ENCODE peak calls at places on chromosomes 7 and 10, in nine cellular contexts. One of them, this sample, is unnamed.

GRCh38 chr7:128157906-128158305 is 83.2 kb upstream of the LEP start:
- DNase-seq in breast epithelium: no peak
- DNase-seq in PC-9: no peak
- DNase-seq in naive thymus-derived CD4-positive, alpha-beta T cell: no peak
- DNase-seq in cardiac muscle cell: no peak
- DNase-seq in pancreas: no peak
- DNase-seq in HCT116: no peak
- DNase-seq in lower leg skin: peak
- DNase-seq in kidney epithelial cell: no peak
- DNase-seq in this sample: no peak

GRCh38 chr10:86649471-86650150 is 4.7 kb upstream of the OPN4 start:
- DNase-seq in breast epithelium: peak
- DNase-seq in PC-9: no peak
- DNase-seq in naive thymus-derived CD4-positive, alpha-beta T cell: no peak
- DNase-seq in cardiac muscle cell: no peak
- DNase-seq in pancreas: no peak
- DNase-seq in HCT116: no peak
- DNase-seq in lower leg skin: peak
- DNase-seq in kidney epithelial cell: no peak
- DNase-seq in this sample: no peak

GRCh38 chr7:27175626-27176342 is 1.7 kb upstream of the HOXA10 start:
- DNase-seq in breast epithelium: peak
- DNase-seq in PC-9: no peak
- DNase-seq in naive thymus-derived CD4-positive, alpha-beta T cell: no peak
- DNase-seq in cardiac muscle cell: no peak
- DNase-seq in pancreas: no peak
- DNase-seq in HCT116: no peak
- DNase-seq in lower leg skin: no peak
- DNase-seq in kidney epithelial cell: no peak
- DNase-seq in this sample: no peak

GRCh38 chr10:78746178-78746763 is 322.5 kb upstream of the ZMIZ1 start:
- DNase-seq in breast epithelium: no peak
- DNase-seq in PC-9: no peak
- DNase-seq in naive thymus-derived CD4-positive, alpha-beta T cell: no peak
- DNase-seq in cardiac muscle cell: no peak
- DNase-seq in pancreas: no peak
- DNase-seq in HCT116: no peak
- DNase-seq in lower leg skin: peak
- DNase-seq in kidney epithelial cell: no peak
- DNase-seq in this sample: no peak

GRCh38 chr10:133388973-133389818 is 4.8 kb upstream of the MTG1 start:
- DNase-seq in breast epithelium: no peak
- DNase-seq in PC-9: no peak
- DNase-seq in naive thymus-derived CD4-positive, alpha-beta T cell: peak
- DNase-seq in cardiac muscle cell: no peak
- DNase-seq in pancreas: peak
- DNase-seq in HCT116: no peak
- DNase-seq in lower leg skin: peak
- DNase-seq in kidney epithelial cell: no peak
- DNase-seq in this sample: no peak

GRCh38 chr7:50660040-50660829 is 95.0 kb upstream of the DDC start:
- DNase-seq in breast epithelium: no peak
- DNase-seq in PC-9: no peak
- DNase-seq in naive thymus-derived CD4-positive, alpha-beta T cell: peak
- DNase-seq in cardiac muscle cell: no peak
- DNase-seq in pancreas: no peak
- DNase-seq in HCT116: no peak
- DNase-seq in lower leg skin: peak
- DNase-seq in kidney epithelial cell: no peak
- DNase-seq in this sample: peak

GRCh38 chr10:51718804-51719291 is 19.5 kb upstream of the CSTF2T start:
- DNase-seq in breast epithelium: no peak
- DNase-seq in PC-9: no peak
- DNase-seq in naive thymus-derived CD4-positive, alpha-beta T cell: no peak
- DNase-seq in cardiac muscle cell: no peak
- DNase-seq in pancreas: no peak
- DNase-seq in HCT116: no peak
- DNase-seq in lower leg skin: no peak
- DNase-seq in kidney epithelial cell: peak
- DNase-seq in this sample: no peak

GRCh38 chr10:77045046-77045445 is 592.6 kb downstream of the KCNMA1 start:
- DNase-seq in breast epithelium: no peak
- DNase-seq in PC-9: no peak
- DNase-seq in naive thymus-derived CD4-positive, alpha-beta T cell: no peak
- DNase-seq in cardiac muscle cell: no peak
- DNase-seq in pancreas: no peak
- DNase-seq in HCT116: no peak
- DNase-seq in lower leg skin: no peak
- DNase-seq in kidney epithelial cell: no peak
- DNase-seq in this sample: no peak

GRCh38 chr10:58266003-58266825 is 1.5 kb downstream of the IPMK start:
- DNase-seq in breast epithelium: no peak
- DNase-seq in PC-9: no peak
- DNase-seq in naive thymus-derived CD4-positive, alpha-beta T cell: peak
- DNase-seq in cardiac muscle cell: peak
- DNase-seq in pancreas: peak
- DNase-seq in HCT116: no peak
- DNase-seq in lower leg skin: no peak
- DNase-seq in kidney epithelial cell: no peak
- DNase-seq in this sample: no peak

GRCh38 chr7:4803397-4804241 is 28.2 kb downstream of the AP5Z1 start:
- DNase-seq in breast epithelium: no peak
- DNase-seq in PC-9: no peak
- DNase-seq in naive thymus-derived CD4-positive, alpha-beta T cell: no peak
- DNase-seq in cardiac muscle cell: no peak
- DNase-seq in pancreas: no peak
- DNase-seq in HCT116: no peak
- DNase-seq in lower leg skin: no peak
- DNase-seq in kidney epithelial cell: no peak
- DNase-seq in this sample: peak

GRCh38 chr10:24256619-24257018 is 47.7 kb downstream of the KIAA1217 start:
- DNase-seq in breast epithelium: no peak
- DNase-seq in PC-9: no peak
- DNase-seq in naive thymus-derived CD4-positive, alpha-beta T cell: no peak
- DNase-seq in cardiac muscle cell: no peak
- DNase-seq in pancreas: no peak
- DNase-seq in HCT116: no peak
- DNase-seq in lower leg skin: no peak
- DNase-seq in kidney epithelial cell: no peak
- DNase-seq in this sample: no peak

GRCh38 chr7:140635821-140636220 is 4.8 kb downstream of the DENND2A start:
- DNase-seq in breast epithelium: no peak
- DNase-seq in PC-9: no peak
- DNase-seq in naive thymus-derived CD4-positive, alpha-beta T cell: no peak
- DNase-seq in cardiac muscle cell: no peak
- DNase-seq in pancreas: no peak
- DNase-seq in HCT116: no peak
- DNase-seq in lower leg skin: no peak
- DNase-seq in kidney epithelial cell: no peak
- DNase-seq in this sample: no peak
- H3K4me3 ChIP-seq in breast epithelium: no peak
- H3K4me3 ChIP-seq in PC-9: no peak
- H3K4me3 ChIP-seq in naive thymus-derived CD4-positive, alpha-beta T cell: no peak
- H3K4me3 ChIP-seq in cardiac muscle cell: no peak
- H3K4me3 ChIP-seq in pancreas: no peak
- H3K4me3 ChIP-seq in HCT116: no peak
- H3K4me3 ChIP-seq in lower leg skin: no peak
- H3K4me3 ChIP-seq in kidney epithelial cell: no peak
- H3K4me3 ChIP-seq in this sample: no peak

GRCh38 chr7:54664235-54665228 is 94.5 kb downstream of the SEC61G start:
- DNase-seq in breast epithelium: no peak
- DNase-seq in PC-9: peak
- DNase-seq in naive thymus-derived CD4-positive, alpha-beta T cell: no peak
- DNase-seq in cardiac muscle cell: peak
- DNase-seq in pancreas: peak
- DNase-seq in HCT116: no peak
- DNase-seq in lower leg skin: no peak
- DNase-seq in kidney epithelial cell: no peak
- DNase-seq in this sample: peak
- H3K4me3 ChIP-seq in breast epithelium: peak
- H3K4me3 ChIP-seq in PC-9: peak
- H3K4me3 ChIP-seq in naive thymus-derived CD4-positive, alpha-beta T cell: no peak
- H3K4me3 ChIP-seq in cardiac muscle cell: peak
- H3K4me3 ChIP-seq in pancreas: no peak
- H3K4me3 ChIP-seq in HCT116: no peak
- H3K4me3 ChIP-seq in lower leg skin: no peak
- H3K4me3 ChIP-seq in kidney epithelial cell: peak
- H3K4me3 ChIP-seq in this sample: no peak

GRCh38 chr10:44389150-44389549 is 4.3 kb upstream of the CXCL12 start:
- DNase-seq in breast epithelium: no peak
- DNase-seq in PC-9: no peak
- DNase-seq in naive thymus-derived CD4-positive, alpha-beta T cell: no peak
- DNase-seq in cardiac muscle cell: no peak
- DNase-seq in pancreas: no peak
- DNase-seq in HCT116: no peak
- DNase-seq in lower leg skin: peak
- DNase-seq in kidney epithelial cell: no peak
- DNase-seq in this sample: no peak
- H3K4me3 ChIP-seq in breast epithelium: no peak
- H3K4me3 ChIP-seq in PC-9: no peak
- H3K4me3 ChIP-seq in naive thymus-derived CD4-positive, alpha-beta T cell: no peak
- H3K4me3 ChIP-seq in cardiac muscle cell: no peak
- H3K4me3 ChIP-seq in pancreas: no peak
- H3K4me3 ChIP-seq in HCT116: no peak
- H3K4me3 ChIP-seq in lower leg skin: no peak
- H3K4me3 ChIP-seq in kidney epithelial cell: no peak
- H3K4me3 ChIP-seq in this sample: no peak

GRCh38 chr7:1064581-1064980 is 20.2 kb downstream of the GPR146 start:
- DNase-seq in breast epithelium: no peak
- DNase-seq in PC-9: no peak
- DNase-seq in naive thymus-derived CD4-positive, alpha-beta T cell: no peak
- DNase-seq in cardiac muscle cell: no peak
- DNase-seq in pancreas: no peak
- DNase-seq in HCT116: no peak
- DNase-seq in lower leg skin: no peak
- DNase-seq in kidney epithelial cell: no peak
- DNase-seq in this sample: peak

GRCh38 chr7:1063361-1063760 is 19.0 kb downstream of the GPR146 start:
- DNase-seq in breast epithelium: no peak
- DNase-seq in PC-9: no peak
- DNase-seq in naive thymus-derived CD4-positive, alpha-beta T cell: no peak
- DNase-seq in cardiac muscle cell: no peak
- DNase-seq in pancreas: no peak
- DNase-seq in HCT116: no peak
- DNase-seq in lower leg skin: peak
- DNase-seq in kidney epithelial cell: no peak
- DNase-seq in this sample: peak

GRCh38 chr7:1068013-1068412 is 19.9 kb upstream of the GPER1 start:
- DNase-seq in breast epithelium: no peak
- DNase-seq in PC-9: no peak
- DNase-seq in naive thymus-derived CD4-positive, alpha-beta T cell: no peak
- DNase-seq in cardiac muscle cell: no peak
- DNase-seq in pancreas: no peak
- DNase-seq in HCT116: no peak
- DNase-seq in lower leg skin: no peak
- DNase-seq in kidney epithelial cell: no peak
- DNase-seq in this sample: no peak

GRCh38 chr7:1062296-1063294 is 18.2 kb downstream of the GPR146 start:
- DNase-seq in breast epithelium: no peak
- DNase-seq in PC-9: no peak
- DNase-seq in naive thymus-derived CD4-positive, alpha-beta T cell: no peak
- DNase-seq in cardiac muscle cell: no peak
- DNase-seq in pancreas: no peak
- DNase-seq in HCT116: no peak
- DNase-seq in lower leg skin: no peak
- DNase-seq in kidney epithelial cell: no peak
- DNase-seq in this sample: peak

GRCh38 chr7:1065263-1066260 is 21.2 kb downstream of the GPR146 start:
- DNase-seq in breast epithelium: peak
- DNase-seq in PC-9: peak
- DNase-seq in naive thymus-derived CD4-positive, alpha-beta T cell: peak
- DNase-seq in cardiac muscle cell: peak
- DNase-seq in pancreas: peak
- DNase-seq in HCT116: no peak
- DNase-seq in lower leg skin: peak
- DNase-seq in kidney epithelial cell: no peak
- DNase-seq in this sample: peak
- H3K4me3 ChIP-seq in breast epithelium: peak
- H3K4me3 ChIP-seq in PC-9: no peak
- H3K4me3 ChIP-seq in naive thymus-derived CD4-positive, alpha-beta T cell: peak
- H3K4me3 ChIP-seq in cardiac muscle cell: no peak
- H3K4me3 ChIP-seq in pancreas: no peak
- H3K4me3 ChIP-seq in HCT116: no peak
- H3K4me3 ChIP-seq in lower leg skin: no peak
- H3K4me3 ChIP-seq in kidney epithelial cell: no peak
- H3K4me3 ChIP-seq in this sample: no peak

DNA sequence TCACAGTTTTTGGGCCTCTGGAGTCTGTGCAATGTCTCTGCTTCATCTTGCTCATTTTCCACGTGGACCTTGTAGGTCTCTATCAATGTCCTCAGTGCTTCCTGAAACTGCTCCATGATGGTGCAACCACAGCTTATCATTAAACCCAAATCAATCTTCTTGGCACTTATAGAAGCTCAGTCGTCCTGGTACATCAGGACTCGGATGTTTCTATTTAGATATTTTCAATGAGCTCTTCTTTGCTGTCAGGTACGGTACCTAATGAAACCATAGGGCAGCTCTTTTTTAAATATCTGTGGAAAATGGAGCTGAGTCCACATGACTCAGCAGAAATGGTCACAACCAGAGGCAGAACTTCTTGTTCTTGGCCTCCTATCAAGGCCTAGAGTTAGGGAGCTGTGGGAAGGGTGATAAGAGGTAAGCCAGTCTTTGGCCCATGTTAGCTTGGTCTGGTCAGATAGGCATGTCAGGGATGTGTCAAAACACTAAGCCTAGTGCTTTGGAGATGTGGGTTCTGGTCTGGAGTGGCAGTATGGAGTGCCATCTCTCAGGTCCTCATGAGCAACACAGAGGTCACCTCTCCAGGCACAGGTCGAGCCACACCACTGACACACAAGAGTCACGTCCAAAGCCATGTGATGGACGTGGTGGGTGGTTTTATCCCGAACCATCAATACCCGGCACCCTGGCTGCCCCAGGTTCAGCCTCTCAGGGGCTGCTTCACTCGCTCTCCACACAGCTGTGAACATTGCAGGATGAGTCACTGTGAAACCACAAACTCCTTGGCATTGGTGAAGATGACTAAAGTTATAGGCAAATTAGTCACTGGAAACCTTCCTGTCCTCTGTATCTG is 87.0 kb downstream of the TBXAS1 start:
- DNase-seq in breast epithelium: no peak
- DNase-seq in PC-9: peak
- DNase-seq in naive thymus-derived CD4-positive, alpha-beta T cell: no peak
- DNase-seq in cardiac muscle cell: no peak
- DNase-seq in pancreas: peak
- DNase-seq in HCT116: peak
- DNase-seq in lower leg skin: peak
- DNase-seq in kidney epithelial cell: peak
- DNase-seq in this sample: peak
- H3K4me3 ChIP-seq in breast epithelium: no peak
- H3K4me3 ChIP-seq in PC-9: peak
- H3K4me3 ChIP-seq in naive thymus-derived CD4-positive, alpha-beta T cell: no peak
- H3K4me3 ChIP-seq in cardiac muscle cell: no peak
- H3K4me3 ChIP-seq in pancreas: no peak
- H3K4me3 ChIP-seq in HCT116: peak
- H3K4me3 ChIP-seq in lower leg skin: no peak
- H3K4me3 ChIP-seq in kidney epithelial cell: no peak
- H3K4me3 ChIP-seq in this sample: no peak

This sample was measured in left lung.